ENCODE peak calls at places on chromosomes 13 and 19, in nine cellular contexts. One of them, this sample, is unnamed. For H3K9me3, the result is how much of the 10 kb centered on the place peaks cover.

GRCh38 chr13:45143346-45143751 is 23.0 kb downstream of the GTF2F2 start:
- DNase-seq in transverse colon: no peak
- DNase-seq in ovary: no peak
- DNase-seq in K562: no peak
- DNase-seq in esophagus muscularis mucosa: no peak
- DNase-seq in A549: no peak
- DNase-seq in suprapubic skin: no peak
- DNase-seq in SK-N-SH: no peak
- DNase-seq in H1: no peak
- DNase-seq in this sample: no peak

GRCh38 chr13:46149272-46150133 is 32.5 kb downstream of the LCP1 start:
- DNase-seq in transverse colon: no peak
- DNase-seq in ovary: no peak
- DNase-seq in K562: no peak
- DNase-seq in esophagus muscularis mucosa: no peak
- DNase-seq in A549: no peak
- DNase-seq in suprapubic skin: no peak
- DNase-seq in SK-N-SH: no peak
- DNase-seq in H1: no peak
- DNase-seq in this sample: no peak

GRCh38 chr13:113349491-113349890 is 14.4 kb downstream of the GRTP1 start:
- DNase-seq in transverse colon: no peak
- DNase-seq in ovary: no peak
- DNase-seq in K562: no peak
- DNase-seq in esophagus muscularis mucosa: no peak
- DNase-seq in A549: no peak
- DNase-seq in suprapubic skin: no peak
- DNase-seq in SK-N-SH: no peak
- DNase-seq in H1: no peak
- DNase-seq in this sample: no peak

GRCh38 chr13:99176309-99177276 is 24.1 kb upstream of the UBAC2 start:
- DNase-seq in transverse colon: peak
- DNase-seq in ovary: peak
- DNase-seq in K562: peak
- DNase-seq in esophagus muscularis mucosa: peak
- DNase-seq in A549: peak
- DNase-seq in suprapubic skin: peak
- DNase-seq in SK-N-SH: peak
- DNase-seq in H1: peak
- DNase-seq in this sample: no peak

GRCh38 chr19:58203814-58204475 is 21.1 kb downstream of the ZNF274 start:
- DNase-seq in transverse colon: no peak
- DNase-seq in ovary: no peak
- DNase-seq in K562: no peak
- DNase-seq in esophagus muscularis mucosa: no peak
- DNase-seq in A549: no peak
- DNase-seq in suprapubic skin: no peak
- DNase-seq in SK-N-SH: no peak
- DNase-seq in H1: no peak
- DNase-seq in this sample: peak

GRCh38 chr19:47047931-47048399 is 459 bp downstream of the TMEM160 start:
- DNase-seq in transverse colon: peak
- DNase-seq in ovary: peak
- DNase-seq in K562: peak
- DNase-seq in esophagus muscularis mucosa: peak
- DNase-seq in A549: peak
- DNase-seq in suprapubic skin: peak
- DNase-seq in SK-N-SH: peak
- DNase-seq in H1: peak
- DNase-seq in this sample: no peak

GRCh38 chr19:42540071-42540553 is 11.8 kb upstream of the CEACAM1 start:
- DNase-seq in transverse colon: no peak
- DNase-seq in ovary: no peak
- DNase-seq in K562: no peak
- DNase-seq in esophagus muscularis mucosa: no peak
- DNase-seq in A549: no peak
- DNase-seq in suprapubic skin: no peak
- DNase-seq in SK-N-SH: no peak
- DNase-seq in H1: no peak
- DNase-seq in this sample: no peak

GRCh38 chr13:94860981-94861407 is 148.6 kb upstream of the SOX21 start:
- DNase-seq in transverse colon: no peak
- DNase-seq in ovary: no peak
- DNase-seq in K562: no peak
- DNase-seq in esophagus muscularis mucosa: no peak
- DNase-seq in A549: no peak
- DNase-seq in suprapubic skin: no peak
- DNase-seq in SK-N-SH: no peak
- DNase-seq in H1: no peak
- DNase-seq in this sample: no peak

GRCh38 chr19:34288381-34288780 is 34.0 kb downstream of the GARRE1 start:
- DNase-seq in transverse colon: no peak
- DNase-seq in ovary: no peak
- DNase-seq in K562: no peak
- DNase-seq in esophagus muscularis mucosa: no peak
- DNase-seq in A549: no peak
- DNase-seq in suprapubic skin: no peak
- DNase-seq in SK-N-SH: no peak
- DNase-seq in H1: no peak
- DNase-seq in this sample: no peak

GRCh38 chr13:36096411-36097184 is 34.6 kb downstream of the DCLK1 start:
- DNase-seq in transverse colon: no peak
- DNase-seq in ovary: no peak
- DNase-seq in K562: no peak
- DNase-seq in esophagus muscularis mucosa: no peak
- DNase-seq in A549: no peak
- DNase-seq in suprapubic skin: no peak
- DNase-seq in SK-N-SH: no peak
- DNase-seq in H1: no peak
- DNase-seq in this sample: no peak

GRCh38 chr13:83312194-83312593 is 570.1 kb downstream of the SLITRK1 start:
- DNase-seq in transverse colon: no peak
- DNase-seq in ovary: no peak
- DNase-seq in K562: no peak
- DNase-seq in esophagus muscularis mucosa: no peak
- DNase-seq in A549: no peak
- DNase-seq in suprapubic skin: no peak
- DNase-seq in SK-N-SH: no peak
- DNase-seq in H1: no peak
- DNase-seq in this sample: no peak

GRCh38 chr13:110466261-110466660 is 95.3 kb downstream of the RAB20 start:
- DNase-seq in transverse colon: no peak
- DNase-seq in ovary: no peak
- DNase-seq in K562: no peak
- DNase-seq in esophagus muscularis mucosa: no peak
- DNase-seq in A549: no peak
- DNase-seq in suprapubic skin: no peak
- DNase-seq in SK-N-SH: no peak
- DNase-seq in H1: no peak
- DNase-seq in this sample: no peak

GRCh38 chr19:1063909-1064660 is 2.9 kb upstream of the ARHGAP45 start:
- DNase-seq in transverse colon: peak
- DNase-seq in ovary: no peak
- DNase-seq in K562: peak
- DNase-seq in esophagus muscularis mucosa: no peak
- DNase-seq in A549: no peak
- DNase-seq in suprapubic skin: no peak
- DNase-seq in SK-N-SH: no peak
- DNase-seq in H1: no peak
- DNase-seq in this sample: peak

GRCh38 chr19:44951179-44952159 is 3.7 kb upstream of the CLPTM1 start:
- DNase-seq in transverse colon: peak
- DNase-seq in ovary: peak
- DNase-seq in K562: peak
- DNase-seq in esophagus muscularis mucosa: no peak
- DNase-seq in A549: peak
- DNase-seq in suprapubic skin: no peak
- DNase-seq in SK-N-SH: peak
- DNase-seq in H1: no peak
- DNase-seq in this sample: peak

GRCh38 chr13:43019811-43020210 is 3.6 kb upstream of the DNAJC15 start:
- DNase-seq in transverse colon: no peak
- DNase-seq in ovary: no peak
- DNase-seq in K562: no peak
- DNase-seq in esophagus muscularis mucosa: no peak
- DNase-seq in A549: no peak
- DNase-seq in suprapubic skin: no peak
- DNase-seq in SK-N-SH: no peak
- DNase-seq in H1: no peak
- DNase-seq in this sample: no peak

GRCh38 chr13:44648392-44649117 is 72.4 kb upstream of the TSC22D1 start:
- DNase-seq in transverse colon: no peak
- DNase-seq in ovary: no peak
- DNase-seq in K562: no peak
- DNase-seq in esophagus muscularis mucosa: no peak
- DNase-seq in A549: no peak
- DNase-seq in suprapubic skin: no peak
- DNase-seq in SK-N-SH: peak
- DNase-seq in H1: no peak
- DNase-seq in this sample: no peak

GRCh38 chr19:40521276-40521675 is 54.5 kb downstream of the SPTBN4 start:
- DNase-seq in transverse colon: no peak
- DNase-seq in ovary: no peak
- DNase-seq in K562: peak
- DNase-seq in esophagus muscularis mucosa: no peak
- DNase-seq in A549: peak
- DNase-seq in suprapubic skin: no peak
- DNase-seq in SK-N-SH: no peak
- DNase-seq in H1: no peak
- DNase-seq in this sample: no peak

GRCh38 chr19:14435320-14436050 is 2.4 kb downstream of the PKN1 start:
- DNase-seq in transverse colon: no peak
- DNase-seq in ovary: no peak
- DNase-seq in K562: no peak
- DNase-seq in esophagus muscularis mucosa: no peak
- DNase-seq in A549: no peak
- DNase-seq in suprapubic skin: no peak
- DNase-seq in SK-N-SH: no peak
- DNase-seq in H1: no peak
- DNase-seq in this sample: no peak

GRCh38 chr13:111981446-111982165 is 85.3 kb upstream of the SOX1 start:
- DNase-seq in transverse colon: no peak
- DNase-seq in ovary: no peak
- DNase-seq in K562: no peak
- DNase-seq in esophagus muscularis mucosa: no peak
- DNase-seq in A549: no peak
- DNase-seq in suprapubic skin: no peak
- DNase-seq in SK-N-SH: no peak
- DNase-seq in H1: no peak
- DNase-seq in this sample: no peak

GRCh38 chr13:45482571-45483173 is 17.9 kb downstream of the COG3 start:
- DNase-seq in transverse colon: no peak
- DNase-seq in ovary: no peak
- DNase-seq in K562: no peak
- DNase-seq in esophagus muscularis mucosa: no peak
- DNase-seq in A549: no peak
- DNase-seq in suprapubic skin: no peak
- DNase-seq in SK-N-SH: no peak
- DNase-seq in H1: no peak
- DNase-seq in this sample: no peak

GRCh38 chr13:26202365-26202972 is 19.6 kb downstream of the RNF6 start:
- DNase-seq in transverse colon: no peak
- DNase-seq in ovary: no peak
- DNase-seq in K562: no peak
- DNase-seq in esophagus muscularis mucosa: no peak
- DNase-seq in A549: no peak
- DNase-seq in suprapubic skin: no peak
- DNase-seq in SK-N-SH: no peak
- DNase-seq in H1: no peak
- DNase-seq in this sample: no peak

GRCh38 chr13:49371943-49372636 is 71.8 kb downstream of the CAB39L start:
- DNase-seq in transverse colon: no peak
- DNase-seq in ovary: no peak
- DNase-seq in K562: no peak
- DNase-seq in esophagus muscularis mucosa: no peak
- DNase-seq in A549: no peak
- DNase-seq in suprapubic skin: no peak
- DNase-seq in SK-N-SH: no peak
- DNase-seq in H1: no peak
- DNase-seq in this sample: no peak

GRCh38 chr13:29465741-29466293 is 129.7 kb downstream of the SLC7A1 start:
- DNase-seq in transverse colon: no peak
- DNase-seq in ovary: peak
- DNase-seq in K562: peak
- DNase-seq in esophagus muscularis mucosa: no peak
- DNase-seq in A549: no peak
- DNase-seq in suprapubic skin: no peak
- DNase-seq in SK-N-SH: peak
- DNase-seq in H1: no peak
- DNase-seq in this sample: no peak
- TF ChIP-seq EP300 in transverse colon: no peak
- TF ChIP-seq EP300 in ovary: no peak
- TF ChIP-seq EP300 in K562: no peak
- TF ChIP-seq EP300 in esophagus muscularis mucosa: no peak
- TF ChIP-seq EP300 in A549: no peak
- TF ChIP-seq EP300 in suprapubic skin: no peak
- TF ChIP-seq EP300 in SK-N-SH: peak
- TF ChIP-seq EP300 in H1: no peak
- TF ChIP-seq EP300 in this sample: no peak

DNA sequence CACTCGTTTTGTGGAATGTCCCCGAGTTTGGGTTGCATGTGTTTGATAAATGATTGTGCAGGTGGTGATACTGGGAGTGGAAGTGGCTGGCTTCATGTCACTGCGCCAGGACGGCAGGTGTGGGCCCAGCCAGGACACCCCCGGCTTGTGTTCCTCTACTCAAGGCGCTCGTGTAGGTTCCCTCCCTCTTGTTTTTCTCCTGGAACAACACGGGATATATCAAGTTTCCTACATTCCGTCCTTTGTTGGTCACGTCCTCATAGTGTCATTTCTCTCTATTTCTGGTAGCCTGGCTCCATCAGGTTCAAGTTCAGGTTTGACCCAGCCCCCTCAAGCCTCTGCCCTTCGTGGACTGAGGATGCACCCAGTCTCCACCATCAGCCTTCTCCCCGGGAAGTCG is 16.3 kb downstream of the IL17D start:
- DNase-seq in transverse colon: no peak
- DNase-seq in ovary: no peak
- DNase-seq in K562: no peak
- DNase-seq in esophagus muscularis mucosa: no peak
- DNase-seq in A549: no peak
- DNase-seq in suprapubic skin: peak
- DNase-seq in SK-N-SH: no peak
- DNase-seq in H1: no peak
- DNase-seq in this sample: no peak
- H3K4me3 ChIP-seq in transverse colon: no peak
- H3K4me3 ChIP-seq in ovary: no peak
- H3K4me3 ChIP-seq in K562: no peak
- H3K4me3 ChIP-seq in esophagus muscularis mucosa: no peak
- H3K4me3 ChIP-seq in A549: no peak
- H3K4me3 ChIP-seq in suprapubic skin: no peak
- H3K4me3 ChIP-seq in SK-N-SH: no peak
- H3K4me3 ChIP-seq in H1: no peak
- H3K4me3 ChIP-seq in this sample: no peak

GRCh38 chr19:6873708-6874431 is 13.5 kb upstream of the ADGRE1 start:
- DNase-seq in transverse colon: peak
- DNase-seq in ovary: no peak
- DNase-seq in K562: no peak
- DNase-seq in esophagus muscularis mucosa: no peak
- DNase-seq in A549: no peak
- DNase-seq in suprapubic skin: no peak
- DNase-seq in SK-N-SH: no peak
- DNase-seq in H1: no peak
- DNase-seq in this sample: no peak
- H3K9me3 ChIP-seq in transverse colon: under half
- H3K9me3 ChIP-seq in ovary: under half
- H3K9me3 ChIP-seq in K562: under half
- H3K9me3 ChIP-seq in esophagus muscularis mucosa: under half
- H3K9me3 ChIP-seq in A549: under half
- H3K9me3 ChIP-seq in suprapubic skin: under half
- H3K9me3 ChIP-seq in SK-N-SH: under half
- H3K9me3 ChIP-seq in H1: half or more
- H3K9me3 ChIP-seq in this sample: under half

GRCh38 chr13:106052200-106052767 is 483.2 kb downstream of the EFNB2 start:
- DNase-seq in transverse colon: no peak
- DNase-seq in ovary: no peak
- DNase-seq in K562: no peak
- DNase-seq in esophagus muscularis mucosa: no peak
- DNase-seq in A549: no peak
- DNase-seq in suprapubic skin: no peak
- DNase-seq in SK-N-SH: peak
- DNase-seq in H1: no peak
- DNase-seq in this sample: peak
- TF ChIP-seq EP300 in transverse colon: no peak
- TF ChIP-seq EP300 in ovary: no peak
- TF ChIP-seq EP300 in K562: no peak
- TF ChIP-seq EP300 in esophagus muscularis mucosa: no peak
- TF ChIP-seq EP300 in A549: no peak
- TF ChIP-seq EP300 in suprapubic skin: no peak
- TF ChIP-seq EP300 in SK-N-SH: no peak
- TF ChIP-seq EP300 in H1: no peak
- TF ChIP-seq EP300 in this sample: no peak

This sample was measured in upper lobe of left lung.